ENCODE peak calls at places on chromosomes 13 and 19, in five cellular contexts. Q is neural crest cell, I is LNCaP clone FGC, C is right atrium auricular region, B is ovary. Z is an unnamed sample.

GRCh38 chr13:95301135-95301946 is at the start of gene ABCC4:
- DNase-seq in Q (peak; percentile 55), I (no peak), C (peak; percentile 63), B (peak; percentile 40), Z (peak; percentile 86)

GRCh38 chr13:24192811-24193162 is 32.3 kb downstream of the SPATA13 start:
- DNase-seq in Q (no peak), I (no peak), C (no peak), B (no peak), Z (no peak)

GRCh38 chr19:5952193-5953033 is 25.5 kb downstream of the RANBP3 start:
- DNase-seq in Q (no peak), I (no peak), C (no peak), B (no peak), Z (no peak)

GRCh38 chr13:50400930-50401553 is 385.8 kb downstream of the KCNRG start:
- DNase-seq in Q (no peak), I (no peak), C (no peak), B (no peak), Z (no peak)

GRCh38 chr13:99435116-99435515 is 66.2 kb upstream of the TM9SF2 start:
- DNase-seq in Q (no peak), I (no peak), C (no peak), B (no peak), Z (no peak)

GRCh38 chr13:27016871-27017270 is 154.7 kb downstream of the USP12 start:
- DNase-seq in Q (no peak), I (no peak), C (no peak), B (no peak), Z (peak; percentile 15)

GRCh38 chr13:69008503-69008902 is 1099.1 kb upstream of the ATXN8OS start:
- DNase-seq in Q (no peak), I (no peak), C (no peak), B (no peak), Z (no peak)

GRCh38 chr19:11174336-11174735 is 18.8 kb upstream of the SPC24 start:
- DNase-seq in Q (no peak), I (no peak), C (no peak), B (no peak), Z (no peak)

GRCh38 chr19:55341191-55342043 is 1.7 kb downstream of the KMT5C start:
- DNase-seq in Q (peak; percentile 50), I (peak; percentile 17), C (peak; percentile 64), B (peak; percentile 73), Z (no peak)

GRCh38 chr19:44758596-44758995 is 10.1 kb downstream of the BCL3 start:
- DNase-seq in Q (no peak), I (no peak), C (no peak), B (peak; percentile 40), Z (no peak)

GRCh38 chr13:44013666-44014291 is 134.1 kb downstream of the LACC1 start:
- DNase-seq in Q (no peak), I (no peak), C (no peak), B (no peak), Z (no peak)

GRCh38 chr13:99227331-99227900 is 26.8 kb downstream of the UBAC2 start:
- DNase-seq in Q (no peak), I (no peak), C (no peak), B (no peak), Z (no peak)

GRCh38 chr13:93345642-93346220 is 119.1 kb downstream of the GPC6 start:
- DNase-seq in Q (no peak), I (no peak), C (no peak), B (no peak), Z (no peak)

GRCh38 chr19:44748426-44749254 is at the start of gene BCL3:
- DNase-seq in Q (no peak), I (no peak), C (no peak), B (peak; percentile 68), Z (no peak)

GRCh38 chr19:52993342-52994178 is 20.2 kb upstream of the ERVV-1 start:
- DNase-seq in Q (peak; percentile 83), I (peak; percentile 50), C (peak; percentile 78), B (peak; percentile 84), Z (peak; percentile 96)

GRCh38 chr19:10952809-10953208 is 8.0 kb upstream of the SMARCA4 start:
- DNase-seq in Q (no peak), I (peak; percentile 88), C (no peak), B (no peak), Z (no peak)

GRCh38 chr19:41707502-41707812 is 969 bp upstream of the CEACAM5 start:
- DNase-seq in Q (no peak), I (no peak), C (no peak), B (no peak), Z (no peak)

GRCh38 chr19:35279374-35279773 is 3.0 kb upstream of the HAMP start:
- DNase-seq in Q (no peak), I (no peak), C (no peak), B (no peak), Z (no peak)
- TF ChIP-seq CTCF in Q (no peak), I (no peak), C (no peak), B (no peak), Z (no peak)

GRCh38 chr13:98083936-98084335 is 59.0 kb upstream of the FARP1 start:
- DNase-seq in Q (no peak), I (no peak), C (no peak), B (no peak), Z (no peak)

GRCh38 chr13:98080280-98080679 is 62.6 kb upstream of the FARP1 start:
- DNase-seq in Q (no peak), I (no peak), C (no peak), B (no peak), Z (no peak)

GRCh38 chr13:98089246-98089645 is 53.6 kb upstream of the FARP1 start:
- DNase-seq in Q (no peak), I (no peak), C (no peak), B (no peak), Z (no peak)

DNA sequence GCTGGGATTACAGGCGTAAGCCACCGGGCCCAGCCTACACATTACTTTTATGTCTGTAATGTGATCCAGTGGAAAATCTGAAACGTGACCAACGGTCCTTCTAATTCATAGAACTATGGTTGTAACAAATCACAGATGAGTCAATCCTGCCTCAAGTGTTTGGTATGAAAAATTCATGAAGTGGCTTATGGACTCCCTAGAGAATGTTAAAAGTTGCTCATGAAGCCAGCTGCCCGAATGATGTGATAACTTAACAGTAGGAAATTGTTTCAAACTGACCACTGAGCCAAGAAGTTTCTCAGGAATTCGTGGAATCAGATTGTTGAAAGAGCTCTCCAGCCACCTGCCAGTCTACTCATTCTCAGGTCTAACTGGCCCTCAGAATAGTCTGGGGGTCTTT is 59.4 kb upstream of the FARP1 start:
- DNase-seq in Q (no peak), I (no peak), C (no peak), B (no peak), Z (no peak)
- TF ChIP-seq CTCF in Q (no peak), I (no peak), C (no peak), B (no peak), Z (peak; percentile 45)

GRCh38 chr13:21289475-21289874 is 113.0 kb downstream of the MRPL57 start:
- DNase-seq in Q (no peak), I (no peak), C (no peak), B (no peak), Z (no peak)

GRCh38 chr13:21282065-21282464 is 105.6 kb downstream of the MRPL57 start:
- DNase-seq in Q (no peak), I (no peak), C (no peak), B (no peak), Z (no peak)

DNA sequence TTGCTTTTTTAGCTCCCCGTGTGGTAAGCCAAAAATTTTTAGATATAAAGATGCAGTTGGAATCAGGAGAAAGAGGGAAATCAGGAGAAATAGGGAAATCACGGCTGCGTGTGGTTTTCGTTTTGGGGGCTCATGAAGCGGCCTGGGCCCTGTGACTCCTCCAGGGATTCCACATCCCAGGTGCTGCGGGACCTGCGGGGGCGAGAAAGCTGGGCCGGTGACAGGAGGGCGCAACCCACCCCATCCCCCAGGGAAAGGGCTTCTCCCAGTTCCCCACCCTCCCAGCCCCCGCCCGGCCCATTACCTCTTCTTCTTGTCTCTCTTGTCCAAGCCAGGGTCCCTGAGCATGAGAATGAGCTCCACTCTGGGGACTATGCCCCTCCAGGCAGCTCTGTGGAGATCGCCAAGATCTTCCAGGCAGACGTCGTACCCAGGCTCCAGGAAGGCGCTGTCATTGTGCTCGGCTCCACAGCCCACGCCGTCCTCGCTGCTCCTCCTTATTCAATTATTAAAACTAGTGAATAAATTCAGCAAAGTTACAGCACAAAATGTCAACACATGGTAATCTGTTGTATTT is 111.0 kb downstream of the MRPL57 start:
- DNase-seq in Q (no peak), I (no peak), C (no peak), B (no peak), Z (no peak)
- TF ChIP-seq CTCF in Q (no peak), I (no peak), C (no peak), B (no peak), Z (no peak)

GRCh38 chr13:22940736-22941135 is 240.0 kb upstream of the SGCG start:
- DNase-seq in Q (no peak), I (no peak), C (no peak), B (no peak), Z (peak; percentile 80)

GRCh38 chr13:22945321-22946226 is 235.2 kb upstream of the SGCG start:
- DNase-seq in Q (no peak), I (peak; percentile 60), C (no peak), B (no peak), Z (peak; percentile 77)

GRCh38 chr13:22940090-22940710 is 240.6 kb upstream of the SGCG start:
- DNase-seq in Q (no peak), I (no peak), C (no peak), B (no peak), Z (peak; percentile 81)

GRCh38 chr13:22948421-22948820 is 232.4 kb upstream of the SGCG start:
- DNase-seq in Q (no peak), I (no peak), C (no peak), B (no peak), Z (peak; percentile 65)

GRCh38 chr13:22944378-22944777 is 236.4 kb upstream of the SGCG start:
- DNase-seq in Q (no peak), I (no peak), C (no peak), B (no peak), Z (no peak)
- TF ChIP-seq CTCF in Q (no peak), I (no peak), C (no peak), B (no peak), Z (no peak)

GRCh38 chr19:28972144-28972543 is 240.8 kb downstream of the UQCRFS1 start:
- DNase-seq in Q (no peak), I (no peak), C (no peak), B (no peak), Z (no peak)

GRCh38 chr19:28980236-28980868 is 232.6 kb downstream of the UQCRFS1 start:
- DNase-seq in Q (no peak), I (no peak), C (no peak), B (no peak), Z (no peak)

GRCh38 chr19:28981994-28982393 is 231.0 kb downstream of the UQCRFS1 start:
- DNase-seq in Q (no peak), I (no peak), C (no peak), B (no peak), Z (no peak)

GRCh38 chr19:28977826-28978225 is 235.1 kb downstream of the UQCRFS1 start:
- DNase-seq in Q (no peak), I (no peak), C (no peak), B (no peak), Z (no peak)
- TF ChIP-seq CTCF in Q (peak; percentile 48), I (no peak), C (no peak), B (no peak), Z (peak; percentile 30)

GRCh38 chr19:3210347-3211017 is 14.0 kb upstream of the CELF5 start:
- DNase-seq in Q (peak; percentile 68), I (no peak), C (no peak), B (no peak), Z (no peak)
- TF ChIP-seq CTCF in Q (peak; percentile 68), I (peak; percentile 74), C (peak; percentile 67), B (peak; percentile 20), Z (peak; percentile 64)